ENCODE peak calls at places on chromosomes 11 and 22, in eight cellular contexts. G is AG10803, X is MM.1S, F is psoas muscle, P is OCI-LY7, E is nephron progenitor cell, O is natural killer cell, C is sigmoid colon. Y is an unnamed sample.

GRCh38 chr11:23570828-23571227 is 710.6 kb upstream of the CCDC179 start:
- DNase-seq in G (peak), X (no peak), F (no peak), P (no peak), E (no peak), O (no peak), C (no peak), Y (no peak)

GRCh38 chr11:4569075-4569474 is 12.5 kb upstream of the OR52I2 start:
- DNase-seq in G (no peak), X (no peak), F (no peak), P (no peak), E (no peak), O (no peak), C (no peak), Y (no peak)

GRCh38 chr11:74237541-74237940 is 66.5 kb downstream of the PPME1 start:
- DNase-seq in G (no peak), X (no peak), F (no peak), P (no peak), E (no peak), O (no peak), C (no peak), Y (no peak)

GRCh38 chr11:72725731-72726042 is 26.5 kb downstream of the ARAP1 start:
- DNase-seq in G (no peak), X (no peak), F (no peak), P (no peak), E (no peak), O (no peak), C (no peak), Y (no peak)

GRCh38 chr22:40024201-40025061 is 29.7 kb downstream of the FAM83F start:
- DNase-seq in G (peak), X (peak), F (peak), P (peak), E (peak), O (peak), C (peak), Y (peak)

GRCh38 chr11:3944198-3944597 is 88.7 kb downstream of the STIM1 start:
- DNase-seq in G (peak), X (no peak), F (peak), P (no peak), E (no peak), O (no peak), C (no peak), Y (no peak)

GRCh38 chr11:99277281-99277680 is 256.5 kb downstream of the CNTN5 start:
- DNase-seq in G (no peak), X (peak), F (no peak), P (no peak), E (no peak), O (no peak), C (no peak), Y (no peak)

GRCh38 chr22:42905702-42906183 is 48.7 kb upstream of the ARFGAP3 start:
- DNase-seq in G (no peak), X (no peak), F (peak), P (no peak), E (no peak), O (no peak), C (no peak), Y (no peak)

GRCh38 chr22:39967996-39968968 is 8.1 kb downstream of the TMA7B start:
- DNase-seq in G (peak), X (no peak), F (no peak), P (no peak), E (no peak), O (no peak), C (peak), Y (no peak)

GRCh38 chr11:112525844-112526590 is 265.4 kb upstream of the PLET1 start:
- DNase-seq in G (no peak), X (no peak), F (no peak), P (no peak), E (no peak), O (no peak), C (no peak), Y (no peak)

GRCh38 chr22:38657248-38657909 is 941 bp downstream of the CBY1 start:
- DNase-seq in G (peak), X (peak), F (no peak), P (peak), E (peak), O (no peak), C (no peak), Y (no peak)

GRCh38 chr11:81673001-81673400 is 1060.7 kb downstream of the FAM181B start:
- DNase-seq in G (peak), X (no peak), F (no peak), P (no peak), E (no peak), O (no peak), C (no peak), Y (no peak)

GRCh38 chr11:35715649-35716048 is 53.1 kb downstream of the TRIM44 start:
- DNase-seq in G (no peak), X (no peak), F (no peak), P (no peak), E (no peak), O (no peak), C (no peak), Y (no peak)

GRCh38 chr11:2447253-2447950 is 2.6 kb downstream of the KCNQ1 start:
- DNase-seq in G (peak), X (no peak), F (no peak), P (no peak), E (no peak), O (no peak), C (no peak), Y (no peak)

GRCh38 chr11:66373261-66373660 is 1.7 kb upstream of the SLC29A2 start:
- DNase-seq in G (no peak), X (no peak), F (peak), P (no peak), E (no peak), O (no peak), C (no peak), Y (no peak)

GRCh38 chr11:9210224-9210921 is 54.8 kb downstream of the DENND5A start:
- DNase-seq in G (peak), X (no peak), F (no peak), P (no peak), E (no peak), O (no peak), C (no peak), Y (no peak)

GRCh38 chr11:121449123-121449522 is 3.0 kb upstream of the SORL1 start:
- DNase-seq in G (no peak), X (no peak), F (no peak), P (peak), E (no peak), O (no peak), C (no peak), Y (no peak)

GRCh38 chr11:93945596-93945995 is 75.6 kb upstream of the HEPHL1 start:
- DNase-seq in G (no peak), X (no peak), F (no peak), P (no peak), E (no peak), O (no peak), C (no peak), Y (no peak)

GRCh38 chr11:109486129-109486528 is 64.1 kb downstream of the C11orf87 start:
- DNase-seq in G (no peak), X (no peak), F (no peak), P (no peak), E (no peak), O (no peak), C (no peak), Y (no peak)

GRCh38 chr11:11463397-11463796 is 110.3 kb upstream of the CSNK2A3 start:
- DNase-seq in G (peak), X (no peak), F (no peak), P (no peak), E (peak), O (no peak), C (no peak), Y (no peak)

GRCh38 chr11:10751581-10751940 is 515 bp downstream of the CTR9 start:
- DNase-seq in G (no peak), X (no peak), F (no peak), P (no peak), E (no peak), O (no peak), C (no peak), Y (no peak)

GRCh38 chr22:38712496-38713207 is 6.9 kb downstream of the GTPBP1 start:
- DNase-seq in G (no peak), X (no peak), F (no peak), P (no peak), E (no peak), O (no peak), C (peak), Y (no peak)

GRCh38 chr11:57249384-57250319 is 12.6 kb upstream of the APLNR start:
- DNase-seq in G (peak), X (peak), F (peak), P (peak), E (peak), O (peak), C (peak), Y (peak)

GRCh38 chr22:27801197-27801615 is 350 bp downstream of the MN1 start:
- DNase-seq in G (no peak), X (no peak), F (peak), P (no peak), E (peak), O (no peak), C (no peak), Y (no peak)

GRCh38 chr11:1693327-1694063 is 3.5 kb upstream of the KRTAP5-6 start:
- DNase-seq in G (peak), X (peak), F (peak), P (peak), E (peak), O (peak), C (peak), Y (peak)

GRCh38 chr22:44211256-44211945 is 30.7 kb downstream of the PARVG start:
- DNase-seq in G (peak), X (no peak), F (no peak), P (no peak), E (no peak), O (no peak), C (no peak), Y (no peak)

GRCh38 chr11:109424893-109425292 is 2.9 kb downstream of the C11orf87 start:
- DNase-seq in G (no peak), X (peak), F (no peak), P (peak), E (peak), O (no peak), C (no peak), Y (no peak)

GRCh38 chr22:30305906-30306628 is 16.8 kb upstream of the CASTOR1 start:
- DNase-seq in G (no peak), X (peak), F (no peak), P (peak), E (no peak), O (no peak), C (no peak), Y (no peak)

GRCh38 chr22:20531404-20532181 is 24.2 kb downstream of the MED15 start:
- DNase-seq in G (peak), X (no peak), F (peak), P (no peak), E (peak), O (no peak), C (peak), Y (no peak)

GRCh38 chr11:38332046-38332445 is 1734.0 kb upstream of the RAG2 start:
- DNase-seq in G (no peak), X (no peak), F (no peak), P (no peak), E (no peak), O (no peak), C (no peak), Y (no peak)

GRCh38 chr11:61028135-61028729 is 56.8 kb downstream of the CD6 start:
- DNase-seq in G (no peak), X (no peak), F (no peak), P (peak), E (no peak), O (no peak), C (peak), Y (no peak)

GRCh38 chr11:91776660-91777059 is 448.0 kb upstream of the FAT3 start:
- DNase-seq in G (no peak), X (no peak), F (no peak), P (no peak), E (no peak), O (no peak), C (no peak), Y (no peak)

GRCh38 chr11:17418437-17418836 is 30.0 kb upstream of the KCNJ11 start:
- DNase-seq in G (no peak), X (no peak), F (no peak), P (no peak), E (no peak), O (no peak), C (no peak), Y (no peak)

GRCh38 chr22:21568207-21569075 is 927 bp downstream of the UBE2L3 start:
- DNase-seq in G (peak), X (peak), F (no peak), P (peak), E (peak), O (no peak), C (no peak), Y (no peak)

GRCh38 chr11:92409956-92410355 is 185.3 kb downstream of the FAT3 start:
- DNase-seq in G (no peak), X (no peak), F (no peak), P (no peak), E (no peak), O (no peak), C (no peak), Y (no peak)

GRCh38 chr11:108592591-108593213 is 866 bp downstream of the EXPH5 start:
- DNase-seq in G (no peak), X (peak), F (peak), P (no peak), E (peak), O (peak), C (no peak), Y (no peak)

GRCh38 chr11:69644071-69644961 is 3.4 kb downstream of the CCND1 start:
- DNase-seq in G (peak), X (no peak), F (peak), P (no peak), E (no peak), O (no peak), C (peak), Y (no peak)
- TF ChIP-seq CTCF in G (peak), X (no peak), F (no peak), P (peak), E (no peak), O (no peak), C (peak), Y (no peak)

DNA sequence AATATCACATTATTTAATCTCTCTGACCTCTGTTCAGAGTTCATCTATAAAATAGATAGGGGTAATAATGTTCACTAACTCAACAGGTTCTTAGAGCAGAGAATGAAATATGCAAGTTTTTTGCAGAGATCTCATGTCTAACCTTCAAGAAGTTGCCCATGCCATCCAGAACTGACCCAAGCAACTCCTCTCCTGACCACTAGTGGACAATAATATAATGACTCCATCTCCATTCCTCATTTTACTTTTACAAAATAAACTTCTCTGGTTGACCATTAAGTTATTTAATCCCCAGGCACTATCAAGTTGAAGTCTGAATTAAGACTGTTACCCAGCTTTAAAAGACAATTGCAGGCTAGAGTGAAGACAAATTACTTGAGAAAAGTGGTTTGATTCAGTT is 382.6 kb downstream of the KCNA4 start:
- DNase-seq in G (peak), X (no peak), F (no peak), P (no peak), E (no peak), O (no peak), C (no peak), Y (no peak)
- TF ChIP-seq CTCF in G (peak), X (peak), F (no peak), P (peak), E (no peak), O (no peak), C (no peak), Y (no peak)

GRCh38 chr22:35842954-35843353 is 125.3 kb downstream of the APOL5 start:
- DNase-seq in G (peak), X (peak), F (no peak), P (peak), E (peak), O (no peak), C (no peak), Y (no peak)
- TF ChIP-seq CTCF in G (peak), X (peak), F (peak), P (peak), E (peak), O (no peak), C (peak), Y (no peak)

DNA sequence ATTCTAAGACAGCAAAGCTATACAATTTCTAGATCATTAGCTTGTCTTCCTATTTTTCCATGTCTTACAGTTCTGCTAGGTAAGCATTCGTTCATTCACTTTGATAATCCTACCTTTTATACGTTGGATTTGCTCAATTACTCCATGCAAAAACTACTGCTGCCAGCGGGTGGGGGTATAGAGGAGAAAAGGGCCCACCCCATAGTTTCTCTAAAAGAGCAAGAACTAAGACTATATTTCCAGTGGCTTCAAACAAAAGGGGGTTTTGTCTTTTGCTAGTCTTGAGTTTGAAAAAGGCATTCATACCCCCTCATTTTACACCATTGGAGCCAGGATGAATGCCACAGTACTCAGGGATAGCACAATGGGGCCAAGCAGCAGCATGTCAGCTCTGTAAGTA is 155.7 kb downstream of the WT1 start:
- DNase-seq in G (no peak), X (no peak), F (no peak), P (no peak), E (peak), O (no peak), C (no peak), Y (no peak)
- TF ChIP-seq CTCF in G (no peak), X (peak), F (no peak), P (no peak), E (peak), O (no peak), C (no peak), Y (no peak)

GRCh38 chr11:114195981-114196731 is 100.0 kb upstream of the NNMT start:
- DNase-seq in G (no peak), X (no peak), F (no peak), P (peak), E (no peak), O (no peak), C (no peak), Y (no peak)

GRCh38 chr11:114193730-114194674 is 102.2 kb upstream of the NNMT start:
- DNase-seq in G (no peak), X (no peak), F (no peak), P (no peak), E (no peak), O (no peak), C (no peak), Y (no peak)

GRCh38 chr11:114191893-114192292 is 104.3 kb upstream of the NNMT start:
- DNase-seq in G (no peak), X (no peak), F (no peak), P (no peak), E (no peak), O (no peak), C (no peak), Y (no peak)

GRCh38 chr11:114190630-114191029 is 105.6 kb upstream of the NNMT start:
- DNase-seq in G (no peak), X (no peak), F (no peak), P (no peak), E (no peak), O (no peak), C (no peak), Y (no peak)

DNA sequence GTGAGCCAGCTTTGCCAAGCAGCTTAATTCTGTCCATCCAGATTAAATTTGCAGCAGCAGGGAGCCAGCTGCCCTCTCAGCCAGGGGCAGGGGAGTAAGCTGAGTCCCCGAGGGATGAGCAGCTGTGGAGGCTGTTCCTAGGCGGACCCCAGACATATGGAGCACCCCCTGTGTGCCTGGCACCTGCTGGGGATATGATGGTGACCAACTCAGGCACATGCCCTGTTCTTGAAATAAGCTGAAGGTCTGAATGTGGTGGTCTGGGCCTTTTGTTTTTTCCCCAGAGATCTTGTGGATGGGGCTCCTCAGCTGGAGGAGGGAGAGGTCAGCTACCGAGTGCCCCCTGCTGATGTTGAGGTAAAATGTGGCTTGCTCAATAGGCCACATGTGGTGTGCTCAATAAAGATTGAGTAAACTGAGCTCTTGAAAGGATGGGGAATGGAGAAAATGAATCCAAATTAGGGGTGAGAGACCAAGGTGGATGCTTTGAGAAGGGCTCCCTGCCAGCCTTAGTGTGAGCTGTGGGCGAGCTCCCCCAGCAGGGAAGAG is 103.3 kb upstream of the NNMT start:
- DNase-seq in G (no peak), X (no peak), F (no peak), P (peak), E (no peak), O (no peak), C (no peak), Y (no peak)
- TF ChIP-seq CTCF in G (peak), X (peak), F (no peak), P (peak), E (no peak), O (no peak), C (no peak), Y (no peak)

GRCh38 chr22:46129390-46130041 is 20.8 kb upstream of the PPARA start:
- DNase-seq in G (no peak), X (no peak), F (peak), P (peak), E (no peak), O (no peak), C (no peak), Y (no peak)

GRCh38 chr22:46133588-46133855 is 16.8 kb upstream of the PPARA start:
- DNase-seq in G (no peak), X (no peak), F (no peak), P (no peak), E (no peak), O (no peak), C (no peak), Y (no peak)

GRCh38 chr22:46132830-46133587 is 17.3 kb upstream of the PPARA start:
- DNase-seq in G (no peak), X (no peak), F (peak), P (no peak), E (no peak), O (no peak), C (no peak), Y (no peak)

GRCh38 chr22:46128606-46129005 is 21.7 kb upstream of the PPARA start:
- DNase-seq in G (no peak), X (no peak), F (no peak), P (peak), E (no peak), O (no peak), C (no peak), Y (no peak)

GRCh38 chr22:46131151-46131587 is 19.2 kb upstream of the PPARA start:
- DNase-seq in G (no peak), X (no peak), F (peak), P (no peak), E (no peak), O (no peak), C (no peak), Y (no peak)
- TF ChIP-seq CTCF in G (peak), X (peak), F (no peak), P (peak), E (peak), O (no peak), C (no peak), Y (no peak)

GRCh38 chr22:24555496-24556253 is at the start of gene SNRPD3:
- DNase-seq in G (peak), X (peak), F (peak), P (peak), E (peak), O (peak), C (peak), Y (peak)
- TF ChIP-seq CTCF in G (no peak), X (no peak), F (peak), P (no peak), E (no peak), O (no peak), C (peak), Y (no peak)

GRCh38 chr11:75246673-75247350 is 6.2 kb downstream of the TPBGL start:
- DNase-seq in G (no peak), X (no peak), F (no peak), P (no peak), E (no peak), O (no peak), C (peak), Y (no peak)

GRCh38 chr11:75249704-75250103 is 9.1 kb downstream of the TPBGL start:
- DNase-seq in G (no peak), X (no peak), F (no peak), P (no peak), E (no peak), O (no peak), C (no peak), Y (no peak)

GRCh38 chr11:75246006-75246672 is 5.6 kb downstream of the TPBGL start:
- DNase-seq in G (no peak), X (no peak), F (no peak), P (no peak), E (peak), O (no peak), C (no peak), Y (no peak)

GRCh38 chr11:75245356-75246005 is 4.9 kb downstream of the TPBGL start:
- DNase-seq in G (no peak), X (no peak), F (no peak), P (no peak), E (no peak), O (no peak), C (no peak), Y (no peak)

GRCh38 chr11:75248924-75249256 is 8.3 kb downstream of the TPBGL start:
- DNase-seq in G (no peak), X (no peak), F (no peak), P (no peak), E (no peak), O (no peak), C (no peak), Y (no peak)
- TF ChIP-seq CTCF in G (no peak), X (no peak), F (no peak), P (no peak), E (no peak), O (peak), C (no peak), Y (no peak)